ENCODE peak calls at places on chromosomes 2 and 18, in ten cellular contexts. H is fibroblast of the aortic adventitia, P is AG04450, F is heart left ventricle, A is mammary epithelial cell, I is left ventricle myocardium inferior, K is astrocyte, Z is cardiac fibroblast, C is BE2C, E is thoracic aorta. J is an unnamed sample.

GRCh38 chr2:86686905-86687304 is 33.2 kb upstream of the RMND5A start:
- DNase-seq in H (no peak), P (no peak), F (no peak), A (no peak), I (no peak), K (no peak), Z (no peak), C (no peak), E (no peak), J (no peak)

GRCh38 chr18:46555724-46556123 is 101.3 kb downstream of the LOXHD1 start:
- DNase-seq in H (peak; percentile 2), P (no peak), F (peak; percentile 50), A (no peak), I (peak; percentile 33), K (no peak), Z (peak; percentile 2), C (peak; percentile 21), E (no peak), J (peak; percentile 7)

GRCh38 chr18:1062592-1062991 is 157.9 kb downstream of the ADCYAP1 start:
- DNase-seq in H (peak; percentile 21), P (no peak), F (no peak), A (no peak), I (no peak), K (no peak), Z (peak; percentile 34), C (no peak), E (no peak), J (no peak)

GRCh38 chr2:64359892-64360657 is 93.9 kb upstream of the LGALSL start:
- DNase-seq in H (peak; percentile 95), P (peak; percentile 63), F (peak; percentile 87), A (peak; percentile 98), I (peak; percentile 58), K (peak; percentile 89), Z (peak; percentile 90), C (peak; percentile 23), E (peak; percentile 88), J (peak; percentile 96)

GRCh38 chr2:85843543-85843942 is 45.2 kb downstream of the ST3GAL5 start:
- DNase-seq in H (no peak), P (no peak), F (no peak), A (no peak), I (no peak), K (no peak), Z (no peak), C (peak; percentile 13), E (no peak), J (peak; percentile 58)

GRCh38 chr18:63319383-63320040 is at the start of gene BCL2:
- DNase-seq in H (peak; percentile 40), P (no peak), F (peak; percentile 30), A (peak; percentile 32), I (peak; percentile 31), K (peak; percentile 18), Z (peak; percentile 42), C (peak; percentile 31), E (no peak), J (peak; percentile 38)

GRCh38 chr18:12278765-12279682 is 24.9 kb downstream of the CIDEA start:
- DNase-seq in H (peak; percentile 95), P (peak; percentile 97), F (peak; percentile 95), A (peak; percentile 87), I (peak; percentile 86), K (peak; percentile 96), Z (peak; percentile 97), C (no peak), E (peak; percentile 74), J (no peak)

GRCh38 chr18:74942319-74942910 is 266.5 kb downstream of the PTGR3 start:
- DNase-seq in H (no peak), P (no peak), F (no peak), A (no peak), I (no peak), K (peak; percentile 2), Z (no peak), C (no peak), E (no peak), J (no peak)

DNA sequence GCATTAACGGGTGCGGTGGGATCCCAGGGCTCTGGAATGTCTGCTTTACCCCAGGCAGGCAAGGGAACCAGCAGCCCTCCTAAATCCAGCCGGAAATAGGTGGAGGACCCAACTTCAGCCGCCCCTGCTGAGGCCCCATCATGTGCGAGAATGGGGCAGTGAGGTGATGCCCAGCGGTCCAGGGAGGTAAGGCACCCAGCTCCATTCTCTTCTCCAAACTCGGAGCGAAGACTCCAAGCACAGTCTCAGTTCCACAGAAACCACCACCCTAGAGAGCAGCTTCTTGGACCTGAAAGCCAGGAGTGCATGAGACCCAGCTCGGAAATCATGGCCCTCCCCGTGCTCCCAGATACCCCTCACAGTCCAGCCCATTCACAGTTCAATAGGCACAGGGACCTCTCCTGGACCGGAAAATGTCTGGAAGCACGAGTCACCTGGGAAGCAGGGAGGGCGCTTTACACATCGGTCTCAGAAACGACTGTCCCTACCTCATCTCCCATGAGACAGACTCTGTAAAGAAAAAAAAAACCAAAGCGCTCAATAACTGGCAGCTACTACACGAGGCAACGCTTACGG is 2.1 kb downstream of the SDC1 start:
- DNase-seq in H (no peak), P (no peak), F (no peak), A (peak; percentile 60), I (no peak), K (no peak), Z (no peak), C (no peak), E (no peak), J (no peak)
- H3K4me3 ChIP-seq in H (peak overlapping the region; percentile 66), P (peak overlapping the region; percentile 64), F (peak overlapping the region; percentile 59), A (peak overlapping the region; percentile 72), I (peak overlapping the region; percentile 74), K (peak overlapping the region; percentile 72), Z (no peak overlapping the region), C (peak overlapping the region; percentile 68), E (peak overlapping the region; percentile 81), J (peak overlapping the region; percentile 65)

GRCh38 chr18:5370332-5370731 is 74.8 kb upstream of the ZBTB14 start:
- DNase-seq in H (peak; percentile 8), P (no peak), F (no peak), A (no peak), I (no peak), K (peak; percentile 0), Z (peak; percentile 9), C (no peak), E (no peak), J (no peak)
- H3K4me3 ChIP-seq in H (no peak overlapping the region), P (no peak overlapping the region), F (no peak overlapping the region), A (no peak overlapping the region), I (no peak overlapping the region), K (no peak overlapping the region), Z (no peak overlapping the region), C (no peak overlapping the region), E (no peak overlapping the region), J (no peak overlapping the region)

GRCh38 chr18:35040638-35040987 is 600 bp upstream of the MAPRE2 start:
- DNase-seq in H (no peak), P (no peak), F (no peak), A (no peak), I (no peak), K (no peak), Z (no peak), C (no peak), E (no peak), J (no peak)
- H3K4me3 ChIP-seq in H (no peak overlapping the region), P (peak overlapping the region; percentile 99), F (peak overlapping the region; percentile 91), A (no peak overlapping the region), I (peak overlapping the region; percentile 89), K (peak overlapping the region; percentile 88), Z (no peak overlapping the region), C (peak overlapping the region; percentile 44), E (peak overlapping the region; percentile 79), J (no peak overlapping the region)

GRCh38 chr2:47503481-47504070 is 100.6 kb downstream of the MSH2 start:
- DNase-seq in H (no peak), P (no peak), F (no peak), A (no peak), I (no peak), K (no peak), Z (no peak), C (no peak), E (no peak), J (no peak)

GRCh38 chr2:47504174-47504810 is 101.3 kb downstream of the MSH2 start:
- DNase-seq in H (no peak), P (no peak), F (no peak), A (no peak), I (no peak), K (no peak), Z (no peak), C (no peak), E (no peak), J (no peak)

GRCh38 chr2:47499621-47500309 is 96.8 kb downstream of the MSH2 start:
- DNase-seq in H (no peak), P (no peak), F (no peak), A (no peak), I (no peak), K (no peak), Z (no peak), C (no peak), E (no peak), J (no peak)

GRCh38 chr2:47499093-47499492 is 96.1 kb downstream of the MSH2 start:
- DNase-seq in H (no peak), P (no peak), F (no peak), A (peak; percentile 55), I (no peak), K (no peak), Z (no peak), C (no peak), E (no peak), J (no peak)

DNA sequence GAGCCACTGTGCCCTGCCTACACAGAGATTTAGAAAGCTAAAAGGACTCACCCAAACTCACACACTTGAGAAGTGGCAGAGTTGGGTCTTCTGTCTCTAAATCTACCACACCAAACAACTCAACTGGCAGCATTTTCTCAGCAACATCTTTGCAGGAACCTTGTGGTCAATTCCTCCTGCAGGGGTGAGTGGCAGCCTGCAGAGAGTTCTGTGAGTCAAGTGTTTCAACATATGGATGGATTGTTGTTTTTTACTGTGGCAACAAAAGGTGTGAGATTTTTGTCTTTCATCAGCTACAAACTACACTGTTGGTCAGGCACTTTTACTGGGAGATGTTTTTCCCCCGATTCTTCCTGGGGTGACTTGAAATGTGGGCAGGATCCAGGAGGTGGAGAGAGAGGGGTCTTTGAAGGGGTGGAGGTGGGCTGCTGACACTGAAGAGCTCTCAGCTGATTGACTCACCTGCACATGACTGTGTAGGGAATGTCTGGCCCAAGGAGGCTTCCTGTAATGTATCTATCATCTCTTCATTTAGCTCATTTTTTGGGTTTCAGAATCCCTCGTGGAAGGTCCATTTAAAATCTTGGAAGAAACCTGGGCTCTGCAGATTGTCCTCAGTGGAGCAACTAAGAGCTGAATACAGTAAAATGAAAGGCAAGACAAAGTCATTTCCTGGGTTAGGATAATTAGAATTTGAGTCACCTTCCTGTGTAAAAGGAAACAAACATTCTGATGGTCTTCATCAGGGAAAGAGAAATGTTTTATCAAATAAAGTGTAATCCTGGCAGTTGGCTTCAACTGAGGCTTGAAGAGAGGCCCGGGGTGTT is 98.6 kb downstream of the MSH2 start:
- DNase-seq in H (no peak), P (no peak), F (no peak), A (peak; percentile 69), I (no peak), K (peak; percentile 31), Z (peak; percentile 41), C (no peak), E (no peak), J (no peak)
- H3K4me3 ChIP-seq in H (no peak overlapping the region), P (no peak overlapping the region), F (no peak overlapping the region), A (no peak overlapping the region), I (no peak overlapping the region), K (no peak overlapping the region), Z (no peak overlapping the region), C (no peak overlapping the region), E (no peak overlapping the region), J (no peak overlapping the region)

DNA sequence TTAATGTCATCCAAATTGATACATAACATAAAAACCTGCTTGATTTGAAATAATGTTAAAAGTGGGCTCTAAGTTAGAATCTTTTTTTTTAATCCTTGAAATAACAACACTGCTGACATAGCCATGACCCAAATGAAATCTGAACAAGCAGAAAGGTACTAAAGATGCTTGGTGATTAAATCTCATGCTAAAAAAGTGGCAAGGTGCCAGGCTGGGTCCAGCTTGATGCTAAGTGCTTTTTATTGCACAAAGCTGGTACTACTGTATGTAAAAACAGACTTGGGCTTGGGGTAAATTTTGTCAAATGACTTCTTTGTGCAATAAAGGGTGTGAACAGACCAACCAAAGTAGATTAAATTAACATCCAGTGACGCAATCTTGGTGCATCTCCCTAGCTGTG is 13.4 kb downstream of the BCL11A start:
- DNase-seq in H (no peak), P (no peak), F (no peak), A (no peak), I (no peak), K (no peak), Z (no peak), C (peak; percentile 44), E (no peak), J (no peak)
- H3K4me3 ChIP-seq in H (no peak overlapping the region), P (no peak overlapping the region), F (no peak overlapping the region), A (no peak overlapping the region), I (no peak overlapping the region), K (no peak overlapping the region), Z (no peak overlapping the region), C (no peak overlapping the region), E (no peak overlapping the region), J (no peak overlapping the region)

J was measured in small intestine.